ENCODE peak calls at places on chromosomes 5 and 9, in nine cellular contexts. Z is ureter; I is amniotic stem cell; K is activated T-cell treated with anti-CD3 and anti-CD28 coated beads, Interleukin-2, amount 50 U/mL, for 1 hour; J is endothelial cell; H is left cardiac atrium; L is non-pigmented ciliary epithelial cell; F is tibial artery; A is CD8-positive, alpha-beta memory T cell. B is an unnamed sample.

GRCh38 chr5:171573451-171574160 is 154.2 kb downstream of the FGF18 start:
- DNase-seq in K (no peak), H (no peak), J (no peak), Z (no peak), A (no peak), L (no peak), F (no peak), I (no peak), B (no peak)

GRCh38 chr9:127130661-127131538 is 8.5 kb upstream of the ANGPTL2 start:
- DNase-seq in Z (no peak), H (peak; percentile 65), A (no peak), K (no peak), J (no peak), I (no peak), F (peak; percentile 76), L (peak; percentile 67), B (no peak)

GRCh38 chr5:55608595-55608994 is 73.8 kb upstream of the PLPP1 start:
- DNase-seq in I (no peak), L (no peak), F (no peak), H (no peak), A (no peak), K (no peak), J (no peak), Z (no peak), B (no peak)

GRCh38 chr9:74125916-74126315 is 371.2 kb upstream of the RORB start:
- DNase-seq in I (no peak), J (no peak), L (no peak), H (no peak), K (no peak), Z (no peak), A (no peak), F (no peak), B (no peak)

GRCh38 chr9:82797539-82797938 is 265.4 kb downstream of the RASEF start:
- DNase-seq in A (no peak), J (no peak), I (no peak), L (no peak), F (no peak), K (no peak), H (peak; percentile 66), Z (no peak), B (no peak)

GRCh38 chr9:14452539-14452938 is 138.6 kb upstream of the NFIB start:
- DNase-seq in H (no peak), Z (no peak), L (no peak), K (no peak), F (no peak), I (no peak), A (no peak), J (no peak), B (no peak)

GRCh38 chr9:93589688-93590087 is 13.3 kb downstream of the PHF2 start:
- DNase-seq in L (no peak), K (no peak), H (no peak), A (no peak), J (no peak), Z (no peak), F (peak; percentile 31), I (no peak), B (no peak)

GRCh38 chr5:33692983-33693382 is 198.8 kb downstream of the ADAMTS12 start:
- DNase-seq in I (no peak), F (no peak), H (no peak), J (no peak), A (no peak), K (no peak), Z (no peak), L (no peak), B (no peak)